ENCODE peak calls at places on chromosomes 6 and 20, in nine cellular contexts. O is stomach; E is mesendoderm; L is astrocyte; Y is hepatocyte; K is pancreas; R is lower lobe of right lung; D is CD8-positive, alpha-beta memory T cell; V is GM23338. X is an unnamed sample. For H3K4me1, the result is how much of the 10 kb centered on the place peaks cover.

GRCh38 chr6:119495230-119495683 is 145.7 kb upstream of the MAN1A1 start:
- DNase-seq in D (no peak), R (no peak), Y (no peak), K (peak), L (no peak), E (no peak), V (no peak), O (peak), X (peak)

GRCh38 chr6:24848461-24848860 is 49.7 kb upstream of the ARMH2 start:
- DNase-seq in E (no peak), R (no peak), V (no peak), O (no peak), D (no peak), Y (no peak), K (no peak), L (no peak), X (no peak)

GRCh38 chr6:117829594-117830319 is 77.3 kb upstream of the SLC35F1 start:
- DNase-seq in K (no peak), R (no peak), D (no peak), V (peak), E (peak), Y (peak), O (no peak), L (peak), X (no peak)

GRCh38 chr20:461254-462198 is 807 bp downstream of the TBC1D20 start:
- DNase-seq in E (peak), D (peak), K (peak), O (peak), V (peak), R (peak), Y (peak), L (peak), X (peak)

GRCh38 chr20:51750037-51750769 is 18.0 kb downstream of the ATP9A start:
- DNase-seq in Y (peak), L (peak), D (no peak), O (peak), V (no peak), E (peak), K (peak), R (peak), X (peak)

GRCh38 chr6:70864404-70864803 is 92.5 kb downstream of the B3GAT2 start:
- DNase-seq in V (peak), Y (no peak), O (no peak), K (no peak), R (no peak), D (no peak), L (no peak), E (peak), X (no peak)

GRCh38 chr6:56314683-56315523 is 67.5 kb upstream of the COL21A1 start:
- DNase-seq in E (peak), L (peak), R (no peak), Y (peak), V (peak), K (no peak), O (no peak), D (no peak), X (peak)

GRCh38 chr6:159828074-159828473 is 28.0 kb downstream of the PNLDC1 start:
- DNase-seq in K (peak), E (no peak), Y (no peak), R (peak), D (no peak), V (no peak), O (no peak), L (peak), X (no peak)

GRCh38 chr20:10982692-10983091 is 308.9 kb upstream of the JAG1 start:
- DNase-seq in O (no peak), E (peak), K (no peak), V (no peak), L (peak), R (no peak), Y (peak), D (no peak), X (no peak)

GRCh38 chr6:132712366-132712765 is 1.5 kb downstream of the VNN1 start:
- DNase-seq in Y (no peak), L (peak), R (no peak), E (no peak), O (no peak), V (peak), D (no peak), K (no peak), X (peak)

GRCh38 chr6:14533446-14533845 is 415.9 kb downstream of the CD83 start:
- DNase-seq in R (no peak), K (no peak), L (peak), V (no peak), E (no peak), Y (no peak), D (no peak), O (no peak), X (no peak)

GRCh38 chr20:38724603-38725457 is 544 bp downstream of the SLC32A1 start:
- DNase-seq in K (no peak), V (peak), E (peak), R (no peak), Y (no peak), L (no peak), O (no peak), D (no peak), X (no peak)

GRCh38 chr6:168411130-168411529 is 29.9 kb upstream of the SMOC2 start:
- DNase-seq in V (no peak), E (no peak), R (no peak), O (no peak), K (no peak), L (no peak), D (no peak), Y (no peak), X (no peak)

GRCh38 chr20:2652724-2653510 is 485 bp downstream of the NOP56 start:
- DNase-seq in L (no peak), Y (peak), E (no peak), K (no peak), O (no peak), R (peak), V (peak), D (peak), X (peak)

GRCh38 chr6:132236744-132237143 is 164.5 kb downstream of the MOXD1 start:
- DNase-seq in D (no peak), Y (no peak), V (peak), E (peak), K (no peak), L (peak), O (no peak), R (no peak), X (no peak)

GRCh38 chr6:144195671-144196070 is 45.4 kb downstream of the STX11 start:
- DNase-seq in R (no peak), E (peak), O (no peak), L (peak), D (no peak), Y (no peak), V (no peak), K (no peak), X (no peak)

GRCh38 chr6:33610057-33610456 is 11.1 kb upstream of the ITPR3 start:
- DNase-seq in O (no peak), E (no peak), L (no peak), Y (no peak), R (no peak), V (no peak), D (no peak), K (no peak), X (no peak)

GRCh38 chr6:43774776-43775583 is 5.0 kb downstream of the VEGFA start:
- DNase-seq in K (peak), L (peak), R (peak), V (peak), Y (peak), O (peak), D (peak), E (peak), X (peak)

GRCh38 chr6:141808662-141809061 is 324.1 kb upstream of the GJE1 start:
- DNase-seq in D (no peak), E (no peak), Y (no peak), K (no peak), R (no peak), V (no peak), O (no peak), L (no peak), X (no peak)

GRCh38 chr6:166772518-166772917 is 145.5 kb upstream of the RPS6KA2 start:
- DNase-seq in K (no peak), D (no peak), O (no peak), L (no peak), E (peak), R (no peak), Y (no peak), V (peak), X (no peak)

GRCh38 chr6:49918787-49919186 is 45.2 kb downstream of the DEFB114 start:
- DNase-seq in Y (no peak), O (no peak), L (no peak), K (no peak), D (no peak), V (peak), R (no peak), E (peak), X (no peak)

GRCh38 chr6:15401769-15402250 is 155.9 kb downstream of the JARID2 start:
- DNase-seq in E (no peak), O (no peak), R (no peak), D (no peak), V (no peak), L (no peak), K (no peak), Y (peak), X (peak)

GRCh38 chr6:17015144-17015543 is 86.7 kb upstream of the STMND1 start:
- DNase-seq in E (no peak), K (no peak), R (no peak), V (no peak), L (peak), O (no peak), Y (no peak), D (no peak), X (no peak)

GRCh38 chr6:169162968-169163903 is 90.4 kb downstream of the THBS2 start:
- DNase-seq in Y (peak), L (peak), R (no peak), K (no peak), D (no peak), O (no peak), V (no peak), E (no peak), X (no peak)

GRCh38 chr6:44059359-44060342 is 67.6 kb downstream of the MRPL14 start:
- DNase-seq in E (no peak), K (no peak), R (peak), Y (no peak), V (no peak), O (peak), D (no peak), L (peak), X (no peak)

GRCh38 chr6:81241126-81241525 is 511.4 kb downstream of the TENT5A start:
- DNase-seq in O (no peak), E (no peak), V (no peak), D (no peak), R (no peak), L (peak), K (no peak), Y (no peak), X (no peak)

GRCh38 chr6:150145427-150145826 is 2.6 kb downstream of the PPP1R14C start:
- DNase-seq in V (no peak), R (no peak), Y (no peak), O (no peak), K (no peak), D (no peak), E (no peak), L (no peak), X (no peak)

GRCh38 chr6:150143521-150144293 is 863 bp downstream of the PPP1R14C start:
- DNase-seq in D (no peak), Y (no peak), O (no peak), V (peak), K (no peak), L (no peak), R (peak), E (no peak), X (peak)

GRCh38 chr6:150146436-150146835 is 3.6 kb downstream of the PPP1R14C start:
- DNase-seq in L (no peak), R (no peak), E (no peak), D (no peak), Y (no peak), V (no peak), O (no peak), K (no peak), X (no peak)

GRCh38 chr6:150144294-150144868 is 1.5 kb downstream of the PPP1R14C start:
- DNase-seq in K (no peak), Y (no peak), V (no peak), D (no peak), O (no peak), E (no peak), R (no peak), L (no peak), X (no peak)

GRCh38 chr6:150145830-150146229 is 3.0 kb downstream of the PPP1R14C start:
- DNase-seq in D (no peak), O (no peak), Y (no peak), R (no peak), K (no peak), V (no peak), L (no peak), E (no peak), X (no peak)
- H3K27ac ChIP-seq in D (peak), O (no peak), Y (no peak), R (no peak), K (no peak), V (no peak), L (no peak), E (no peak), X (no peak)

DNA sequence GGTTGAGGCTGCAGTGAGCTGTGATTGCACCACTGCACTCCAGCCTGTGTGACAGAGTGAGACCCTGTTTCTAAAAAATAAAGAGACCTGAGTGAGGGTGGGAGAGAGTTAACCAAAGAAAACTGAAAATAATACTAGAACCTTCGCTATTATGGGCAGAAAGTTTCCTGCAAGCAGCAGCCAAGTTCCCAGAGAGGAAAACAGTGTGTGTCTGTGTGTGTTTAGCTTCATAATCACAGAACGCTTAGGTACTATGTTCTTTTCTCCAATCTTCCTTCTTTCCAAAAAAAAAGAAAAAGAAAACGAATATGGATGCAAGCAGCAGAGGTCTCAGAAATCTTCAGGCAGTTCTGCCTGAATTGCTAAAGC is 170.0 kb downstream of the LY86 start:
- DNase-seq in O (no peak), R (no peak), V (no peak), L (no peak), D (no peak), Y (no peak), E (no peak), K (no peak), X (no peak)
- H3K4me1 ChIP-seq in O (under half), R (under half), V (under half), L (under half), D (under half), Y (under half), E (under half), K (under half), X (under half)

DNA sequence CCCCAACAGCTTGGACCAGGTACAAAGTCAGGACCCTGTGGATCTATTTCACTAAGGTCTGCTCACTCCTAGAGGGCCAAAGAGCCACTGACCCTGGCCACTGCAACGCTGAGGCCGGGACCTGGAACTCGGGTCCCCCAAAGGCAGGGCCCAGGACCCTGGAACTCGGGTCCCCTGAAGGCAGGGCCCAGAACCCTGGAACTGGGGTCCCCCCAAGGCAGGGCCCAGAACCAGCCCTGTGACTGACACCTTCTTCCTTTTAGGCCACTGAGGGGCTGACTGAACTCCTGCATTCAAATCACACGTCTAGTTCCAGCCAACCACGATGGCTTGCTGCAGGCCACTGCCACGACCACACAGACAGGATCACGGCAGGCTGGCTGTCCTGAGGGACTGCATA is 9.4 kb downstream of the TCFL5 start:
- DNase-seq in V (no peak), E (no peak), L (no peak), Y (no peak), K (no peak), R (no peak), O (no peak), D (no peak), X (no peak)
- H3K27ac ChIP-seq in V (no peak), E (no peak), L (no peak), Y (no peak), K (no peak), R (no peak), O (no peak), D (no peak), X (no peak)

GRCh38 chr6:31708224-31708623 is 1.6 kb downstream of the LY6G6F start:
- DNase-seq in Y (no peak), D (no peak), O (no peak), E (no peak), V (no peak), L (no peak), R (no peak), K (no peak), X (no peak)

GRCh38 chr6:31711233-31711632 is 3.9 kb upstream of the LY6G6D start:
- DNase-seq in V (no peak), K (no peak), L (no peak), Y (no peak), O (no peak), E (no peak), D (no peak), R (no peak), X (peak)

GRCh38 chr6:31713465-31713864 is 1.7 kb upstream of the LY6G6D start:
- DNase-seq in R (no peak), V (no peak), Y (no peak), E (no peak), D (no peak), K (no peak), O (no peak), L (no peak), X (no peak)

GRCh38 chr6:31712296-31712695 is 2.9 kb upstream of the LY6G6D start:
- DNase-seq in D (no peak), R (no peak), K (no peak), Y (no peak), O (no peak), V (no peak), E (no peak), L (no peak), X (peak)

GRCh38 chr6:31710490-31711219 is 4.0 kb downstream of the LY6G6F start:
- DNase-seq in D (no peak), R (no peak), Y (no peak), E (peak), V (no peak), L (no peak), K (no peak), O (no peak), X (no peak)
- H3K4me1 ChIP-seq in D (under half), R (under half), Y (under half), E (under half), V (under half), L (under half), K (under half), O (under half), X (under half)

X was measured in small intestine.